ENCODE peak calls at places on chromosomes 16 and 17, in four cellular contexts. T is WTC11, O is K562, P is HepG2. G is an unnamed sample.
A peak's percentile ranks its signal among the peaks of the same experiment; 100 is the strongest.

GRCh38 chr16:14957576-14958322 is 17.1 kb upstream of the PDXDC1 start:
- DNase-seq in O (no peak), T (no peak), P (no peak), G (no peak)

GRCh38 chr17:83073389-83074063 is 5.9 kb upstream of the METRNL start:
- DNase-seq in O (peak; percentile 91), P (no peak), T (no peak), G (no peak)

GRCh38 chr17:31564883-31565297 is 173.4 kb downstream of the RAB11FIP4 start:
- DNase-seq in T (peak; percentile 38), O (no peak), P (no peak), G (no peak)

GRCh38 chr16:49350265-49351103 is 23.1 kb upstream of the C16orf78 start:
- DNase-seq in O (peak; percentile 78), P (peak; percentile 37), T (peak; percentile 86), G (peak; percentile 54)

GRCh38 chr16:68028996-68029395 is 5.9 kb downstream of the DUS2 start:
- DNase-seq in T (no peak), P (no peak), O (no peak), G (no peak)

GRCh38 chr17:15351487-15351840 is 10.1 kb upstream of the TEKT3 start:
- DNase-seq in P (no peak), T (no peak), O (no peak), G (no peak)

GRCh38 chr17:77214743-77215142 is 74.0 kb downstream of the SEC14L1 start:
- DNase-seq in O (peak; percentile 35), P (peak; percentile 65), T (peak; percentile 72), G (peak; percentile 79)

GRCh38 chr16:82761236-82761635 is 134.5 kb downstream of the CDH13 start:
- DNase-seq in O (no peak), T (no peak), P (no peak), G (no peak)

GRCh38 chr17:43832976-43833829 is at the start of gene MPP3:
- DNase-seq in O (peak; percentile 95), T (peak; percentile 53), P (no peak), G (peak; percentile 94)

GRCh38 chr17:43880420-43880991 is 26.8 kb downstream of the MPP2 start:
- DNase-seq in P (peak; percentile 61), T (peak; percentile 79), O (peak; percentile 76), G (peak; percentile 74)

GRCh38 chr17:4934173-4934979 is 2.3 kb downstream of the GP1BA start:
- DNase-seq in O (peak; percentile 30), P (peak; percentile 46), T (peak; percentile 50), G (no peak)

GRCh38 chr17:21177854-21178600 is 35.9 kb downstream of the TMEM11 start:
- DNase-seq in T (no peak), P (no peak), O (no peak), G (no peak)

GRCh38 chr16:31010539-31010938 is at the start of gene STX1B:
- DNase-seq in T (peak; percentile 90), P (no peak), O (peak; percentile 82), G (no peak)

GRCh38 chr16:23424292-23424958 is 28.6 kb downstream of the COG7 start:
- DNase-seq in P (no peak), O (no peak), T (no peak), G (peak; percentile 90)

GRCh38 chr17:80545499-80545826 is 825 bp downstream of the RPTOR start:
- DNase-seq in P (no peak), T (no peak), O (peak; percentile 61), G (peak; percentile 53)

GRCh38 chr17:332558-333322 is 19.9 kb downstream of the RPH3AL start:
- DNase-seq in P (no peak), O (no peak), T (no peak), G (no peak)

GRCh38 chr17:10169274-10169673 is 29.1 kb downstream of the GAS7 start:
- DNase-seq in T (no peak), P (no peak), O (no peak), G (no peak)

GRCh38 chr17:7280519-7281073 is 922 bp upstream of the SLC2A4 start:
- DNase-seq in T (peak; percentile 95), P (peak; percentile 79), O (peak; percentile 68), G (peak; percentile 96)

GRCh38 chr17:77606146-77606864 is 352.2 kb upstream of the TNRC6C start:
- DNase-seq in T (no peak), P (no peak), O (no peak), G (no peak)

GRCh38 chr16:75376475-75376907 is 56.8 kb downstream of the CFDP1 start:
- DNase-seq in O (no peak), P (no peak), T (no peak), G (no peak)

GRCh38 chr17:38789185-38789584 is 10.2 kb downstream of the PIP4K2B start:
- DNase-seq in P (no peak), T (no peak), O (no peak), G (no peak)
- TF ChIP-seq HMGXB4 in P (no peak), T (no peak), O (no peak), G (no peak)

GRCh38 chr16:5396880-5397279 is 299.3 kb upstream of the EEF2KMT start:
- DNase-seq in P (no peak), O (no peak), T (no peak), G (no peak)
- TF ChIP-seq HMGXB4 in P (no peak), O (no peak), T (no peak), G (no peak)

GRCh38 chr17:72033311-72033710 is 87.5 kb upstream of the SOX9 start:
- DNase-seq in O (no peak), T (no peak), P (no peak), G (no peak)
- TF ChIP-seq HMGXB4 in O (no peak), T (no peak), P (no peak), G (no peak)

DNA sequence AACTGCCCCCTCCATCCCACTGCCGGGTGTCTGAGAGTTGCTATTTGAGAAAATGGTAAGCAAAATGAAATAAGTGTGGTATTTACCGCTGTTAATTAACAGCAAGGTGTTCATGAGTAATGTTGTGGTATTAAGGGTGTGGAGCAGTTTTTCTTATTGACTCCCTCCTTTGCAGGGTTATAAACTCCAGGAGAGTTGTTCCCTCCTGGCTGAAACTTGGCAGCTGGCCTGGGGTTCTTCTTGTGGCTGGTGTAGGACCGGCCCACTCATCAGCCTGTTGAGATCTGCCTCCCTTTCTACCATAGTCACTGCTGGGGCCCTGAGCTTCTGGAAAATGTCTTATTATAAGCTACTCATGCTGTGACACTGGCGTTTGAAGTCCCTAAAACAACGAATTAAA is 128.6 kb downstream of the SOX9 start:
- DNase-seq in P (no peak), O (no peak), T (no peak), G (no peak)
- TF ChIP-seq HMGXB4 in P (no peak), O (no peak), T (no peak), G (no peak)

GRCh38 chr16:60605176-60605575 is 1431.1 kb downstream of the CDH8 start:
- DNase-seq in T (no peak), P (no peak), O (no peak), G (no peak)
- TF ChIP-seq HMGXB4 in T (no peak), P (no peak), O (no peak), G (no peak)

GRCh38 chr17:48816774-48817590 is at the start of gene TTLL6:
- DNase-seq in P (peak; percentile 87), T (peak; percentile 97), O (peak; percentile 96), G (peak; percentile 90)
- TF ChIP-seq HMGXB4 in P (no peak), T (peak; percentile 39), O (no peak), G (no peak)

GRCh38 chr16:69818811-69819587 is 56.9 kb downstream of the WWP2 start:
- DNase-seq in O (no peak), P (no peak), T (no peak), G (no peak)

GRCh38 chr16:69822174-69822935 is 60.2 kb downstream of the WWP2 start:
- DNase-seq in P (peak; percentile 94), O (no peak), T (no peak), G (no peak)

GRCh38 chr16:69823831-69824563 is 61.9 kb downstream of the WWP2 start:
- DNase-seq in P (no peak), O (no peak), T (no peak), G (no peak)

GRCh38 chr16:69821844-69822173 is 59.7 kb downstream of the WWP2 start:
- DNase-seq in P (no peak), O (no peak), T (no peak), G (no peak)

GRCh38 chr16:69820926-69821541 is 58.9 kb downstream of the WWP2 start:
- DNase-seq in P (peak; percentile 81), T (no peak), O (no peak), G (no peak)
- TF ChIP-seq HMGXB4 in P (peak; percentile 41), T (no peak), O (no peak), G (no peak)

G was measured in A549.